ENCODE peak calls at places on chromosomes 4 and X, in seven cellular contexts. A is HFF-Myc, E is cardiac fibroblast, W is IMR-90, O is AG10803, N is cardiac muscle cell, Y is astrocyte of the spinal cord. K is an unnamed sample.

GRCh38 chr4:45063701-45064100 is 337.3 kb upstream of the GNPDA2 start:
- DNase-seq in N (peak; percentile 36), A (no peak), W (no peak), E (no peak), Y (no peak), O (no peak), K (no peak)

GRCh38 chrX:41984628-41985027 is 61.3 kb upstream of the CASK start:
- DNase-seq in A (no peak), N (no peak), Y (no peak), E (no peak), O (no peak), W (no peak), K (no peak)

GRCh38 chrX:154411981-154412340 is 622 bp downstream of the TAFAZZIN start:
- DNase-seq in N (peak; percentile 71), E (peak; percentile 53), A (no peak), O (peak; percentile 28), Y (peak; percentile 48), W (peak; percentile 26), K (peak; percentile 28)

GRCh38 chr4:1621996-1622637 is 62.0 kb downstream of the FAM53A start:
- DNase-seq in N (no peak), W (no peak), E (no peak), A (no peak), O (no peak), Y (no peak), K (no peak)

GRCh38 chr4:71729856-71730255 is 54.0 kb downstream of the GC start:
- DNase-seq in Y (no peak), A (no peak), N (no peak), E (no peak), O (no peak), W (no peak), K (no peak)

GRCh38 chr4:184722798-184723197 is 11.1 kb downstream of the CENPU start:
- DNase-seq in N (no peak), E (no peak), A (no peak), W (no peak), O (no peak), Y (no peak), K (no peak)

GRCh38 chrX:134174859-134175258 is 62.1 kb upstream of the CCDC160 start:
- DNase-seq in O (no peak), Y (no peak), N (peak; percentile 53), A (no peak), E (no peak), W (no peak), K (no peak)

GRCh38 chrX:53438174-53438831 is 4.1 kb upstream of the HSD17B10 start:
- DNase-seq in E (no peak), A (no peak), W (no peak), O (no peak), N (no peak), Y (no peak), K (no peak)

GRCh38 chr4:96166806-96167205 is 326.9 kb downstream of the PDHA2 start:
- DNase-seq in Y (no peak), O (no peak), W (no peak), N (no peak), E (peak; percentile 27), A (no peak), K (no peak)

GRCh38 chrX:19121898-19122640 is at the start of gene ADGRG2:
- DNase-seq in O (peak; percentile 5), Y (peak; percentile 6), N (peak; percentile 55), E (peak; percentile 35), W (peak; percentile 11), A (no peak), K (peak; percentile 2)

GRCh38 chr4:148062301-148062950 is 330.5 kb downstream of the ARHGAP10 start:
- DNase-seq in O (no peak), N (no peak), Y (no peak), W (no peak), A (no peak), E (no peak), K (no peak)

GRCh38 chr4:107470173-107470572 is 249.9 kb downstream of the PAPSS1 start:
- DNase-seq in O (no peak), E (no peak), N (no peak), A (no peak), Y (no peak), W (no peak), K (no peak)

GRCh38 chr4:147289181-147289580 is 191.7 kb upstream of the EDNRA start:
- DNase-seq in A (no peak), E (no peak), O (no peak), N (no peak), W (no peak), Y (no peak), K (no peak)

GRCh38 chr4:181293014-181293413 is 950.2 kb upstream of the TENM3 start:
- DNase-seq in Y (no peak), W (no peak), A (no peak), O (no peak), E (no peak), N (peak; percentile 23), K (no peak)

GRCh38 chrX:49041683-49042529 is 1.3 kb downstream of the TFE3 start:
- DNase-seq in O (peak; percentile 70), Y (peak; percentile 30), W (peak; percentile 73), A (no peak), N (no peak), E (peak; percentile 39), K (peak; percentile 59)

GRCh38 chr4:149914521-149915115 is 99.0 kb upstream of the IQCM start:
- DNase-seq in E (peak; percentile 68), A (peak; percentile 56), Y (peak; percentile 63), O (peak; percentile 65), W (peak; percentile 68), N (peak; percentile 80), K (peak; percentile 69)

GRCh38 chrX:120302434-120302833 is 8.8 kb downstream of the TMEM255A start:
- DNase-seq in Y (no peak), E (no peak), O (no peak), W (no peak), A (no peak), N (peak; percentile 40), K (no peak)

GRCh38 chr4:128913228-128913627 is 103.7 kb downstream of the JADE1 start:
- DNase-seq in O (no peak), Y (no peak), E (no peak), N (no peak), A (no peak), W (no peak), K (no peak)

GRCh38 chr4:73589887-73590801 is 30.1 kb downstream of the RASSF6 start:
- DNase-seq in N (no peak), W (no peak), Y (no peak), O (no peak), A (no peak), E (peak; percentile 53), K (peak; percentile 44)

GRCh38 chrX:70476934-70477733 is 32.5 kb downstream of the DLG3 start:
- DNase-seq in W (peak; percentile 69), Y (peak; percentile 86), A (peak; percentile 27), O (peak; percentile 26), E (peak; percentile 53), N (no peak), K (peak; percentile 47)

GRCh38 chr4:154928640-154929257 is 147.7 kb downstream of the RBM46 start:
- DNase-seq in Y (peak; percentile 14), A (peak; percentile 14), E (peak; percentile 72), N (peak; percentile 52), O (peak; percentile 56), W (peak; percentile 55), K (peak; percentile 81)

DNA sequence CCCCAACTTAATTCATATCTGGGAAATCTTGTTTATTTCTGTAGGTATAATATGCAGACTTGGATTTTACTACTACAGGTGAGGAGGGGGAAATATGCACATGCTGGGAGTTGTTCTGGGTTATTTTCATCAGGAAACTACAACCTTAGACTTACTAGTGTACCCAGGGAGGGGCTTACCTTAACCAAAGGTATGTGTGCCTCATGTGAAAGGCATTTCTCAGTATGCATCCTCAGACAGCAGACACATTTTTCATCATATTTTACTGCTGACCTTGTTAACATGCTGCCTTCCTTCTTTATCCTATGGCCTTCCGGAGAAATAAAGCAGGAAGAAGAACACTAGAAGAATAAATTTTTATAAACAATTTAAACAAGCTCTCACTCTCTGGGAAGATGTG is 214.9 kb downstream of the SPANXN4 start:
- DNase-seq in Y (no peak), O (no peak), N (no peak), E (no peak), W (no peak), A (no peak), K (no peak)
- H3K4me3 ChIP-seq in Y (no peak overlapping the region), O (no peak overlapping the region), N (no peak overlapping the region), E (no peak overlapping the region), W (no peak overlapping the region), A (no peak overlapping the region), K (no peak overlapping the region)

GRCh38 chrX:111719426-111720210 is 38.6 kb downstream of the ALG13 start:
- DNase-seq in W (peak; percentile 16), A (no peak), E (peak; percentile 31), Y (peak; percentile 12), O (peak; percentile 1), N (no peak), K (peak; percentile 51)
- TF ChIP-seq CTCF in W (peak; percentile 32), A (no peak), E (peak; percentile 2), Y (peak; percentile 27), O (peak; percentile 43), N (peak; percentile 24), K (no peak)

GRCh38 chrX:40953369-40953768 is 131.9 kb upstream of the USP9X start:
- DNase-seq in A (no peak), Y (no peak), O (no peak), W (no peak), E (no peak), N (no peak), K (no peak)

GRCh38 chrX:40949071-40949470 is 136.2 kb upstream of the USP9X start:
- DNase-seq in Y (no peak), A (no peak), N (no peak), E (no peak), W (no peak), O (no peak), K (no peak)

GRCh38 chrX:40947276-40947675 is 138.0 kb upstream of the USP9X start:
- DNase-seq in N (no peak), W (peak; percentile 77), Y (peak; percentile 38), A (no peak), O (peak; percentile 70), E (peak; percentile 67), K (peak; percentile 56)

GRCh38 chrX:40950546-40950945 is 134.7 kb upstream of the USP9X start:
- DNase-seq in N (no peak), W (no peak), Y (no peak), O (no peak), E (no peak), A (no peak), K (no peak)

GRCh38 chrX:40952855-40953254 is 132.4 kb upstream of the USP9X start:
- DNase-seq in A (no peak), O (no peak), Y (peak; percentile 18), N (no peak), E (peak; percentile 27), W (peak; percentile 18), K (peak; percentile 43)
- H3K4me3 ChIP-seq in A (no peak overlapping the region), O (peak overlapping the region; percentile 37), Y (no peak overlapping the region), N (no peak overlapping the region), E (no peak overlapping the region), W (peak overlapping the region; percentile 39), K (peak overlapping the region; percentile 37)

DNA sequence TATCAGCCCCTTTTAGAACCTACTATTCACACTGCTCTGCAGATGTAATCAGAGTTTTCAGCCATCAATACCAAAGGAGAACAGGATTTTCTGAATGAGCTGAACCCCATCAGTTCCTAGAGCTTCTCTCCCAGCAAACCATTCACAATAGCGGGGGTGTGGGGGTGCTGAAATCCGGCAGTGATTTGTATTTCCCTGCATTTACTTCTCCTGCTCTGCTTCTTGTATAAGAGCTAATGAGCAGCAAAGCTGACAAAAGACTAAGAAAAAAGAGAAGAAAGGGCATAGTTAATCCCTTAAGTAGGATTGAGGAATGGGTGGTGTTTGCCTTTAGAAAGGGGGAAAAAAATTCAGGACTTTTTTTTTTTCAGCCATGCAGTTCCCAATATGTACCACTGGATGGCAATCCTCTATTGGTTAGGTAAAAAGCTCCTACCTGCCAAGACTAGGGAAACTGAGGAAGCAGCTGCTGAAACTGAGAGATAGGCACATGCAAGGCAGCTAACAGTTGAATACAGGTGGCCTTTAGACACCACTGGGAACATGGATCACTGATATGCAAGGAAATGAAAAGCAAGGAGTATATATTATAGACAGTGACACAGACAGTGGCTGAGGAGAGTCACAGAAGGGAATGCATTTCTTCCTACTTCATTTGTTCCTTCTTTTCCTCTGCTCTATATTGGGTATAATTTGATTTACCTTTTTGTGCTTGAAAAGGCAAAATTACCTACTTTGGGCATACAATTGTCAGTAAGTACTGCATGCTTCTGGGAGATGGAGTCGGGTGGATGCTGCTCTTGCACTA is 217.9 kb downstream of the HS6ST2 start:
- DNase-seq in O (no peak), N (peak; percentile 32), W (no peak), Y (no peak), A (no peak), E (peak; percentile 2), K (no peak)
- TF ChIP-seq CTCF in O (peak; percentile 54), N (peak; percentile 60), W (peak; percentile 36), Y (peak; percentile 73), A (peak; percentile 24), E (peak; percentile 57), K (peak; percentile 61)